ENCODE peak calls at places on chromosomes 16 and 17, in nine cellular contexts. M, H, K, D, C, P, F, T and N are unnamed samples.
A peak's percentile ranks its signal among the peaks of the same experiment; 100 is the strongest.

GRCh38 chr17:15194859-15195277 is 70.3 kb downstream of the PMP22 start:
- DNase-seq in M (no peak), H (no peak), K (peak; percentile 74), D (no peak), C (no peak), P (peak; percentile 2), F (peak; percentile 10), T (no peak), N (no peak)

GRCh38 chr17:27407916-27408846 is 48.1 kb upstream of the KSR1 start:
- DNase-seq in M (no peak), H (peak; percentile 39), K (peak; percentile 73), D (no peak), C (no peak), P (peak; percentile 51), F (peak; percentile 82), T (no peak), N (no peak)

GRCh38 chr16:48999508-48999907 is 282.1 kb downstream of the CBLN1 start:
- DNase-seq in M (no peak), H (no peak), K (no peak), D (no peak), C (no peak), P (no peak), F (no peak), T (no peak), N (no peak)

GRCh38 chr16:81461243-81461642 is 16.6 kb downstream of the CMIP start:
- DNase-seq in M (no peak), H (no peak), K (no peak), D (no peak), C (no peak), P (no peak), F (no peak), T (no peak), N (no peak)

GRCh38 chr17:44451832-44452231 is 51.4 kb downstream of the GPATCH8 start:
- DNase-seq in M (no peak), H (no peak), K (no peak), D (no peak), C (no peak), P (no peak), F (no peak), T (no peak), N (no peak)

GRCh38 chr17:82399030-82399429 is 19.1 kb upstream of the HEXD start:
- DNase-seq in M (peak; percentile 62), H (peak; percentile 31), K (peak; percentile 90), D (no peak), C (no peak), P (peak; percentile 50), F (peak; percentile 89), T (no peak), N (no peak)

GRCh38 chr17:9821921-9822320 is at the start of gene GSG1L2:
- DNase-seq in M (no peak), H (no peak), K (no peak), D (no peak), C (no peak), P (no peak), F (no peak), T (no peak), N (no peak)

GRCh38 chr17:61248399-61248798 is 151.2 kb upstream of the TBX2 start:
- DNase-seq in M (no peak), H (peak; percentile 12), K (peak; percentile 69), D (no peak), C (peak; percentile 37), P (peak; percentile 55), F (peak; percentile 28), T (no peak), N (no peak)

GRCh38 chr17:78019367-78019975 is 61.0 kb downstream of the TNRC6C start:
- DNase-seq in M (no peak), H (peak; percentile 43), K (peak; percentile 56), D (no peak), C (no peak), P (peak; percentile 62), F (peak; percentile 29), T (no peak), N (no peak)

GRCh38 chr16:86477642-86478041 is 32.7 kb upstream of the FOXF1 start:
- DNase-seq in M (no peak), H (peak; percentile 82), K (peak; percentile 74), D (no peak), C (no peak), P (peak; percentile 83), F (no peak), T (no peak), N (no peak)

GRCh38 chr17:10249271-10250010 is 51.0 kb upstream of the GAS7 start:
- DNase-seq in M (no peak), H (no peak), K (no peak), D (no peak), C (no peak), P (no peak), F (no peak), T (no peak), N (no peak)

GRCh38 chr17:45584092-45585036 is 93.8 kb upstream of the PLEKHM1 start:
- DNase-seq in M (peak; percentile 65), H (peak; percentile 34), K (peak; percentile 67), D (no peak), C (peak; percentile 83), P (peak; percentile 36), F (peak; percentile 50), T (peak; percentile 31), N (no peak)

GRCh38 chr16:12095275-12096161 is 119.0 kb downstream of the SNX29 start:
- DNase-seq in M (peak; percentile 43), H (peak; percentile 53), K (peak; percentile 65), D (no peak), C (peak; percentile 72), P (peak; percentile 62), F (peak; percentile 61), T (peak; percentile 58), N (no peak)

GRCh38 chr16:14564323-14564722 is 65.7 kb downstream of the PARN start:
- DNase-seq in M (no peak), H (no peak), K (no peak), D (no peak), C (peak; percentile 55), P (no peak), F (no peak), T (no peak), N (no peak)

GRCh38 chr17:63840591-63841349 is 1.7 kb downstream of the SMARCD2 start:
- DNase-seq in M (no peak), H (no peak), K (peak; percentile 44), D (no peak), C (no peak), P (peak; percentile 8), F (no peak), T (no peak), N (no peak)

GRCh38 chr17:1147664-1148063 is 32.1 kb downstream of the ABR start:
- DNase-seq in M (no peak), H (peak; percentile 58), K (peak; percentile 54), D (peak; percentile 26), C (peak; percentile 81), P (peak; percentile 43), F (peak; percentile 43), T (no peak), N (no peak)

GRCh38 chr16:19431636-19432340 is 14.1 kb downstream of the TMC5 start:
- DNase-seq in M (no peak), H (no peak), K (no peak), D (no peak), C (no peak), P (no peak), F (no peak), T (no peak), N (no peak)

GRCh38 chr16:85983606-85984005 is 84.6 kb downstream of the IRF8 start:
- DNase-seq in M (no peak), H (no peak), K (no peak), D (no peak), C (peak; percentile 51), P (no peak), F (no peak), T (no peak), N (no peak)

GRCh38 chr16:370443-370842 is at the start of gene MRPL28:
- DNase-seq in M (peak; percentile 98), H (peak; percentile 97), K (peak; percentile 94), D (peak; percentile 88), C (peak; percentile 95), P (peak; percentile 95), F (peak; percentile 97), T (peak; percentile 91), N (peak; percentile 47)

GRCh38 chr16:27317738-27318398 is 4.1 kb downstream of the IL4R start:
- DNase-seq in M (no peak), H (no peak), K (no peak), D (no peak), C (no peak), P (no peak), F (no peak), T (no peak), N (no peak)

GRCh38 chr17:73630957-73631595 is 13.2 kb downstream of the SDK2 start:
- DNase-seq in M (no peak), H (no peak), K (no peak), D (no peak), C (no peak), P (no peak), F (no peak), T (no peak), N (no peak)

GRCh38 chr16:68065716-68066305 is 19.4 kb upstream of the NFATC3 start:
- DNase-seq in M (no peak), H (peak; percentile 86), K (peak; percentile 84), D (no peak), C (no peak), P (peak; percentile 82), F (peak; percentile 65), T (no peak), N (no peak)

GRCh38 chr17:82754297-82755208 is 2.7 kb downstream of the TBCD start:
- DNase-seq in M (no peak), H (peak; percentile 31), K (no peak), D (peak; percentile 31), C (peak; percentile 71), P (no peak), F (no peak), T (no peak), N (no peak)

GRCh38 chr16:87845213-87845612 is 24.1 kb downstream of the SLC7A5 start:
- DNase-seq in M (no peak), H (no peak), K (no peak), D (no peak), C (no peak), P (no peak), F (no peak), T (no peak), N (no peak)

GRCh38 chr17:51442112-51442865 is 181.9 kb downstream of the UTP18 start:
- DNase-seq in M (no peak), H (no peak), K (no peak), D (no peak), C (no peak), P (no peak), F (no peak), T (no peak), N (no peak)